ENCODE peak calls at places on chromosomes 2 and 18, in six cellular contexts. O, Y, G, P, V and I are unnamed samples.

GRCh38 chr18:79904357-79905147 is 46.9 kb downstream of the SLC66A2 start:
- DNase-seq in O (peak; percentile 47), Y (no peak), G (no peak), P (peak; percentile 18), V (no peak), I (peak; percentile 52)

GRCh38 chr2:53490659-53491058 is 276.9 kb upstream of the CHAC2 start:
- DNase-seq in O (no peak), Y (peak; percentile 68), G (no peak), P (peak; percentile 51), V (peak; percentile 71), I (no peak)

GRCh38 chr2:67036446-67036845 is 360.7 kb upstream of the ETAA1 start:
- DNase-seq in O (no peak), Y (no peak), G (no peak), P (no peak), V (no peak), I (no peak)

GRCh38 chr2:95391641-95392310 is 10.7 kb upstream of the FAHD2A start:
- DNase-seq in O (no peak), Y (no peak), G (no peak), P (no peak), V (peak; percentile 80), I (peak; percentile 12)

GRCh38 chr18:79621501-79621900 is 58.1 kb upstream of the CTDP1 start:
- DNase-seq in O (peak; percentile 41), Y (no peak), G (no peak), P (no peak), V (no peak), I (no peak)

GRCh38 chr2:164847291-164847690 is 5.7 kb upstream of the COBLL1 start:
- DNase-seq in O (no peak), Y (no peak), G (no peak), P (no peak), V (no peak), I (no peak)

GRCh38 chr2:175854665-175855064 is 147.4 kb downstream of the LNPK start:
- DNase-seq in O (no peak), Y (no peak), G (no peak), P (no peak), V (no peak), I (no peak)

GRCh38 chr2:162058973-162059668 is 14.9 kb downstream of the DPP4 start:
- DNase-seq in O (no peak), Y (no peak), G (peak; percentile 67), P (no peak), V (no peak), I (no peak)

GRCh38 chr2:143600136-143600535 is 470.9 kb downstream of the ARHGAP15 start:
- DNase-seq in O (no peak), Y (no peak), G (no peak), P (no peak), V (no peak), I (no peak)

GRCh38 chr2:239179851-239180371 is 220.9 kb downstream of the HDAC4 start:
- DNase-seq in O (no peak), Y (no peak), G (no peak), P (no peak), V (no peak), I (peak; percentile 46)

GRCh38 chr2:2192385-2192957 is 138.6 kb downstream of the MYT1L start:
- DNase-seq in O (no peak), Y (no peak), G (no peak), P (no peak), V (no peak), I (no peak)

GRCh38 chr2:151334082-151334815 is 23.1 kb upstream of the TNFAIP6 start:
- DNase-seq in O (no peak), Y (no peak), G (no peak), P (peak; percentile 28), V (peak; percentile 11), I (no peak)

GRCh38 chr2:86107031-86107430 is 996 bp downstream of the PTCD3 start:
- DNase-seq in O (no peak), Y (no peak), G (no peak), P (no peak), V (no peak), I (no peak)

GRCh38 chr2:38444247-38444646 is 67.2 kb upstream of the ATL2 start:
- DNase-seq in O (no peak), Y (no peak), G (no peak), P (no peak), V (no peak), I (no peak)

GRCh38 chr2:211564441-211564840 is 974.2 kb downstream of the ERBB4 start:
- DNase-seq in O (no peak), Y (no peak), G (no peak), P (no peak), V (no peak), I (no peak)

GRCh38 chr2:130824492-130825061 is 12.1 kb upstream of the ARHGEF4 start:
- DNase-seq in O (no peak), Y (no peak), G (no peak), P (no peak), V (peak; percentile 62), I (peak; percentile 40)

GRCh38 chr2:211611621-211612020 is 927.0 kb downstream of the ERBB4 start:
- DNase-seq in O (no peak), Y (no peak), G (no peak), P (no peak), V (no peak), I (no peak)

GRCh38 chr2:9423922-9424272 is 443 bp downstream of the CPSF3 start:
- DNase-seq in O (no peak), Y (no peak), G (no peak), P (no peak), V (no peak), I (no peak)

GRCh38 chr2:67842375-67842959 is 220.3 kb downstream of the C1D start:
- DNase-seq in O (no peak), Y (no peak), G (no peak), P (no peak), V (no peak), I (no peak)

GRCh38 chr2:12326449-12327190 is 390.1 kb upstream of the TRIB2 start:
- DNase-seq in O (no peak), Y (no peak), G (peak; percentile 9), P (no peak), V (no peak), I (no peak)

GRCh38 chr2:188503975-188504374 is 212.3 kb downstream of the GULP1 start:
- DNase-seq in O (no peak), Y (no peak), G (no peak), P (no peak), V (no peak), I (no peak)

GRCh38 chr18:73664896-73665295 is 482.7 kb downstream of the FBXO15 start:
- DNase-seq in O (no peak), Y (no peak), G (no peak), P (no peak), V (no peak), I (no peak)

GRCh38 chr18:79480171-79480981 is 84.6 kb downstream of the NFATC1 start:
- DNase-seq in O (peak; percentile 44), Y (no peak), G (no peak), P (no peak), V (no peak), I (peak; percentile 55)

GRCh38 chr2:128633501-128633900 is 314.8 kb upstream of the HS6ST1 start:
- DNase-seq in O (no peak), Y (no peak), G (no peak), P (no peak), V (no peak), I (no peak)

GRCh38 chr2:64686283-64686956 is 32.7 kb upstream of the SERTAD2 start:
- DNase-seq in O (no peak), Y (no peak), G (no peak), P (no peak), V (no peak), I (no peak)

GRCh38 chr18:26091047-26091630 is 726 bp upstream of the SS18 start:
- DNase-seq in O (no peak), Y (peak; percentile 53), G (no peak), P (no peak), V (no peak), I (no peak)

GRCh38 chr2:232387451-232388171 is 9.1 kb downstream of the ALPP start:
- DNase-seq in O (peak; percentile 58), Y (no peak), G (no peak), P (no peak), V (no peak), I (peak; percentile 69)

GRCh38 chr2:178199334-178199733 is 5.0 kb downstream of the OSBPL6 start:
- DNase-seq in O (no peak), Y (no peak), G (no peak), P (no peak), V (no peak), I (no peak)

DNA sequence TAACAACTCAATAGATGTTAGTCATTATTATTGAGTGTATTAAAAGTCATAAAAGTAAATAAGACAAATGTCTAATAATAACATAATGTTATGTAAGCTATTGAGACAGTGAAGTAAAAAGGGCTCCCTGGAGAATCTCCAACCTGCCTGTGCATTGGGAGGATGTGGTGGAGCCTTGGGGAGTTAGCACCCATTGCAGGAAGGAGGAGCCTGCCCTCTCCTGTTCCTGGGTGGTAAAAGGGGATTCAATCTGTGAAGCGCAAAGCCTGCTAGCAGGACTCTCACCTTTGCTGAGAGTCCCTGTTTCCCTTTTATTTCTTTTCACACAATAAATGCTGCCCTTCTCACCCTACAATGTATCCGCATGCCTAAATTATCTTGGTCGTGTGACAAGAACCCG is 206.1 kb downstream of the RAB3GAP1 start:
- DNase-seq in O (no peak), Y (no peak), G (no peak), P (no peak), V (no peak), I (no peak)
- TF ChIP-seq CTCF in O (no peak), Y (no peak), G (no peak), P (no peak), V (no peak), I (no peak)

DNA sequence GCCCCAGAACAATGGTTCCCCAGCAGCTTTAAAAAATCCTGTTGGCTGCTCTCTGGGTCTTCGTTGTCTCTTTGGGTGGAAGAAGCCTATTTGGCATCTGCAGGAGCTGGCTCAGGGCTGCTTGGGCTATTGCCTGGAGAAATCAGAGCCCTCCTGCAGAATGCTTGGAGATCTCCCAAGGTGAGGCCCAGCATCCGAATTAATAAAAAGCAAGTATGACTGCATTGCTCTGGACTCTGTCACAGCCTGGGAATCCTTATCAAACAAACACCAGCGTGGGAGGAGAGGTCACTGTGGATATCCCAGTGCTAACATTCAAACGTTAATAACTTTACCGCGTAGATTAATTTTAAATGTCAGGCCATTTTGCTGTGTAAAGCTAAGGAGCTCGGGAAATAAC is 62.2 kb upstream of the KLHL29 start:
- DNase-seq in O (no peak), Y (peak; percentile 31), G (no peak), P (no peak), V (no peak), I (no peak)
- H3K27me3 ChIP-seq in O (no peaks in the 10 kb centered on the region), Y (no peaks in the 10 kb centered on the region), G (peaks cover 3% of the 10 kb centered on the region), P (peaks cover 4% of the 10 kb centered on the region), V (no peaks in the 10 kb centered on the region), I (no peaks in the 10 kb centered on the region)

GRCh38 chr2:106307860-106308259 is 113.8 kb upstream of the UXS1 start:
- DNase-seq in O (no peak), Y (no peak), G (no peak), P (no peak), V (no peak), I (no peak)

GRCh38 chr2:106306396-106306795 is 112.3 kb upstream of the UXS1 start:
- DNase-seq in O (no peak), Y (no peak), G (no peak), P (no peak), V (no peak), I (no peak)

GRCh38 chr2:106299696-106300095 is 105.6 kb upstream of the UXS1 start:
- DNase-seq in O (no peak), Y (no peak), G (no peak), P (no peak), V (no peak), I (no peak)

GRCh38 chr2:106304612-106305184 is 110.6 kb upstream of the UXS1 start:
- DNase-seq in O (no peak), Y (no peak), G (no peak), P (no peak), V (no peak), I (no peak)
- TF ChIP-seq CTCF in O (no peak), Y (no peak), G (no peak), P (no peak), V (no peak), I (no peak)

GRCh38 chr2:142131016-142131714 is at the start of gene LRP1B:
- DNase-seq in O (no peak), Y (no peak), G (peak; percentile 1), P (no peak), V (peak; percentile 49), I (peak; percentile 54)
- H3K27me3 ChIP-seq in O (peaks cover 54% of the 10 kb centered on the region), Y (peaks cover 8% of the 10 kb centered on the region), G (no peaks in the 10 kb centered on the region), P (peaks cover 42% of the 10 kb centered on the region), V (no peaks in the 10 kb centered on the region), I (peaks cover 35% of the 10 kb centered on the region)